ENCODE peak calls at places on chromosomes 3 and 15, in nine cellular contexts. Y is Calu3; T is fibroblast of lung; A is aorta; O is activated CD4-positive, CD25-positive, alpha-beta regulatory T cell treated with anti-CD3 and anti-CD28 coated beads, Interleukin-2, amount 50 U/mL, for 16 hours; B is CD4-positive, CD25-positive, alpha-beta regulatory T cell; H is LNCaP clone FGC; U is cerebellar nuclear complex; Q is lung. Z is an unnamed sample.

GRCh38 chr15:98776607-98777281 is 128.4 kb downstream of the IGF1R start:
- DNase-seq in A (peak), H (no peak), B (peak), Q (peak), Y (no peak), T (peak), U (no peak), O (no peak), Z (no peak)

GRCh38 chr15:41775651-41776050 is 1.4 kb downstream of the MAPKBP1 start:
- DNase-seq in B (no peak), Q (no peak), T (no peak), H (no peak), Y (no peak), A (no peak), O (no peak), U (no peak), Z (peak)

GRCh38 chr15:67125589-67126502 is 60.4 kb downstream of the SMAD3 start:
- DNase-seq in B (no peak), Q (peak), O (no peak), Y (peak), U (no peak), A (peak), H (no peak), T (peak), Z (peak)

GRCh38 chr3:156209631-156210336 is 89.4 kb downstream of the KCNAB1 start:
- DNase-seq in O (no peak), Y (no peak), T (no peak), U (no peak), H (no peak), A (no peak), B (no peak), Q (no peak), Z (no peak)

GRCh38 chr15:96273317-96274086 is 57.0 kb upstream of the NR2F2 start:
- DNase-seq in A (no peak), Q (no peak), Y (peak), B (no peak), H (no peak), T (peak), O (no peak), U (no peak), Z (peak)

GRCh38 chr3:189238071-189238470 is 66.3 kb downstream of the TPRG1 start:
- DNase-seq in U (no peak), O (no peak), Y (no peak), H (no peak), Q (no peak), B (no peak), A (no peak), T (no peak), Z (no peak)

GRCh38 chr3:188775412-188775811 is 396.4 kb upstream of the TPRG1 start:
- DNase-seq in U (no peak), A (no peak), H (no peak), Q (no peak), O (no peak), T (no peak), Y (no peak), B (no peak), Z (no peak)

GRCh38 chr3:48552111-48552911 is 4.3 kb downstream of the PFKFB4 start:
- DNase-seq in O (no peak), Q (no peak), T (no peak), A (no peak), Y (no peak), B (no peak), H (no peak), U (no peak), Z (no peak)

GRCh38 chr15:80615361-80615736 is 79.8 kb upstream of the ABHD17C start:
- DNase-seq in O (no peak), B (no peak), T (no peak), A (no peak), Y (no peak), Q (no peak), H (no peak), U (no peak), Z (peak)

GRCh38 chr3:48088056-48088748 is 72.0 kb upstream of the MAP4 start:
- DNase-seq in H (no peak), T (no peak), U (no peak), B (no peak), A (no peak), Q (no peak), O (no peak), Y (peak), Z (peak)

GRCh38 chr3:169495569-169495968 is 167.9 kb downstream of the MECOM start:
- DNase-seq in H (no peak), T (no peak), Y (no peak), Q (no peak), A (no peak), B (no peak), U (no peak), O (no peak), Z (no peak)

GRCh38 chr3:23201154-23201838 is 1.8 kb upstream of the UBE2E2 start:
- DNase-seq in U (no peak), O (no peak), H (no peak), Y (no peak), B (no peak), A (no peak), Q (no peak), T (no peak), Z (no peak)

GRCh38 chr3:69370156-69370944 is 15.5 kb downstream of the FRMD4B start:
- DNase-seq in Q (peak), A (peak), B (peak), T (no peak), O (no peak), H (no peak), U (no peak), Y (peak), Z (no peak)

GRCh38 chr3:157360044-157360443 is 76.6 kb upstream of the PTX3 start:
- DNase-seq in O (no peak), Y (peak), H (no peak), A (no peak), U (no peak), B (no peak), T (peak), Q (no peak), Z (no peak)

GRCh38 chr15:44159492-44159891 is 35.6 kb downstream of the FRMD5 start:
- DNase-seq in U (no peak), Q (no peak), T (no peak), A (no peak), Y (no peak), B (no peak), H (no peak), O (no peak), Z (no peak)

GRCh38 chr3:138459619-138460535 is 25.5 kb downstream of the ESYT3 start:
- DNase-seq in B (no peak), H (no peak), O (no peak), Q (no peak), Y (no peak), A (peak), U (no peak), T (no peak), Z (no peak)

GRCh38 chr3:127209155-127209839 is 16.4 kb downstream of the PRR23E start:
- DNase-seq in Q (peak), A (no peak), B (no peak), T (no peak), H (no peak), Y (no peak), O (no peak), U (no peak), Z (peak)

GRCh38 chr3:167876603-167877325 is 141.2 kb downstream of the SERPINI1 start:
- DNase-seq in B (no peak), Q (no peak), U (no peak), A (no peak), Y (no peak), T (peak), H (no peak), O (no peak), Z (no peak)